ENCODE peak calls at places on chromosome X, in five cellular contexts. Y, P, F, J and U are unnamed samples.

GRCh38 chrX:10833299-10834169 is 213.1 kb upstream of the MID1 start:
- DNase-seq in Y (peak; percentile 9), P (peak; percentile 14), F (peak; percentile 51), J (peak; percentile 10), U (no peak)

GRCh38 chrX:37867509-37868153 is 20.3 kb upstream of the DYNLT3 start:
- DNase-seq in Y (no peak), P (no peak), F (no peak), J (no peak), U (no peak)

GRCh38 chrX:13081385-13082285 is 37.2 kb upstream of the FAM9C start:
- DNase-seq in Y (no peak), P (no peak), F (no peak), J (no peak), U (peak; percentile 54)

GRCh38 chrX:133697656-133698055 is 282.4 kb upstream of the GPC4 start:
- DNase-seq in Y (no peak), P (no peak), F (no peak), J (no peak), U (no peak)

GRCh38 chrX:29665532-29665931 is 549.8 kb upstream of the MAGEB2 start:
- DNase-seq in Y (no peak), P (no peak), F (no peak), J (no peak), U (no peak)

GRCh38 chrX:138859421-138859820 is 147.9 kb upstream of the FGF13 start:
- DNase-seq in Y (no peak), P (no peak), F (no peak), J (no peak), U (no peak)

GRCh38 chrX:133653363-133653762 is 238.1 kb upstream of the GPC4 start:
- DNase-seq in Y (no peak), P (no peak), F (no peak), J (no peak), U (no peak)

GRCh38 chrX:20361890-20362262 is 95.2 kb upstream of the RPS6KA3 start:
- DNase-seq in Y (peak; percentile 91), P (no peak), F (no peak), J (peak; percentile 72), U (peak; percentile 75)

GRCh38 chrX:99522450-99522849 is 887.6 kb downstream of the PCDH19 start:
- DNase-seq in Y (no peak), P (no peak), F (no peak), J (no peak), U (no peak)

GRCh38 chrX:101260435-101260834 is 30.7 kb downstream of the TAF7L start:
- DNase-seq in Y (peak; percentile 15), P (peak; percentile 46), F (no peak), J (peak; percentile 9), U (no peak)

GRCh38 chrX:132199941-132200340 is 19.3 kb downstream of the RAP2C start:
- DNase-seq in Y (no peak), P (no peak), F (no peak), J (no peak), U (no peak)

GRCh38 chrX:65635371-65635770 is 32.1 kb upstream of the MSN start:
- DNase-seq in Y (no peak), P (no peak), F (no peak), J (no peak), U (no peak)

DNA sequence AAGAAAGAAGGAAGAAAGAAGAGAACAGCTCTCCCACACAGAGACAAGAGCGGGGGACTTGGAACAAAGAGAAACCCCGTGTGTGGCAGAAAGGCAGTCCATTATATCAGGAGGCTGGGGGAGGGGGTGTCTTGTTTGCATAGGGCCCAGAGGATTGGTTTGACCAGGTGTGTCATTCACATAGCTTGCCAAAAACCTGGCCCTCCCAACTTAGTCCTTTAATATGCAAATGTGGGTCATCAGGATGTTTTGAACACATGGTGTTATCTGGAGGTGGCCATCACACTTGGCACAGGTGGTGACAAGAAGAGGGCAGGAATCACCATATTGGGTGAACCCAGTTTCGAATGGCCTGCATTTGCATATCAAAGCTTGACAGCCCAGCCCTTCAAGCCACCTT is 111.7 kb downstream of the LINC00632 start:
- DNase-seq in Y (no peak), P (no peak), F (peak; percentile 42), J (no peak), U (no peak)
- TF ChIP-seq MAFK in Y (no peak), P (no peak), F (no peak), J (no peak), U (no peak)

GRCh38 chrX:30895331-30895730 is 6.3 kb upstream of the TAB3 start:
- DNase-seq in Y (no peak), P (no peak), F (no peak), J (peak; percentile 35), U (no peak)
- TF ChIP-seq MAFK in Y (no peak), P (no peak), F (no peak), J (no peak), U (no peak)

DNA sequence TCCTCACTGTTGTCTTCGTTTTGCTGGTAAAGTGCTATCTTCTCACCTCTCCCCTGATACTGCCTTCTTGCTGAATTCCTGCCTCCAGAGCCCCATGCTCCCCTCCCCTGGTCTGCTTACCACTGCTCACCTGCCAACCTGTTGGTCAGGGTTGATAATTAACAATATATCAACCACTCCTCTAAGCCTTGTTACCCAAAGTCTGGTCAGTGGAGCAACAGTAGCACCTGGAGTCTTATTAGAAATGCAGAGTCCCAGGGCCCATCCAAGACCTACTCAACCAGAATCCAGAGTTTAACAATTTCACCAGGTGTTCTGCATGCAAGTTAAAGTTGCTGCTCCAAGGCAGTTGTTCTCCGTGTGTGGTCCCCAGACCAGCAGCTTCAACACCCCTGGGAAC is 55.0 kb downstream of the EFNB1 start:
- DNase-seq in Y (no peak), P (no peak), F (no peak), J (no peak), U (no peak)
- TF ChIP-seq MAFK in Y (no peak), P (no peak), F (no peak), J (no peak), U (no peak)

DNA sequence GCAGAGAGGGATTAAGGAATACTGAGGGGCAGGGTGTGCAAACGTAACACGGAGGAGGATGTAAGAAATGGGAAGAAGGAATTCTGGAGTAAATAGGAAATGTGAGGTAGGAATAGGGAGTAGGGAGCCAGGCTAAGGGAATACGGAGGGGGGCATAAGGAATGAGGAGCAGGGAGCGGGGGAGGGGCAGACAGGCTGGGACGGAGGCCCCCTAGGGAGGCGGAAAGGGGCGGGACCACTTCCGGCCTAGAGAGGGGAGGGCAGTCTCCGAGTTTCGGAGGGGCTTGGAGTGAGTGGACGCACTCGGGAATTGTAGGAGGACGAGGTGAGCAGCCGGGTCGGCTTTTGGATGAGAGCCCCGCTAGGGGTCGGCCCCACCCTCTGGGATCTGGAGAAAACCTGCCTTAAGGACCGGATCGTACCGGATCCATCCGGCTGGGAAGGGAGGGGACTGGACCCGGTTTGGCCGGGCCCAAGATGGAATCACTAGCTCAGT is 612 bp downstream of the MAGED2 start:
- DNase-seq in Y (peak; percentile 32), P (peak; percentile 52), F (peak; percentile 80), J (peak; percentile 2), U (no peak)
- TF ChIP-seq MAFK in Y (no peak), P (no peak), F (no peak), J (no peak), U (no peak)

GRCh38 chrX:129427267-129427666 is 96.0 kb downstream of the SMARCA1 start:
- DNase-seq in Y (no peak), P (no peak), F (no peak), J (no peak), U (no peak)
- TF ChIP-seq MAFK in Y (no peak), P (no peak), F (no peak), J (no peak), U (no peak)

DNA sequence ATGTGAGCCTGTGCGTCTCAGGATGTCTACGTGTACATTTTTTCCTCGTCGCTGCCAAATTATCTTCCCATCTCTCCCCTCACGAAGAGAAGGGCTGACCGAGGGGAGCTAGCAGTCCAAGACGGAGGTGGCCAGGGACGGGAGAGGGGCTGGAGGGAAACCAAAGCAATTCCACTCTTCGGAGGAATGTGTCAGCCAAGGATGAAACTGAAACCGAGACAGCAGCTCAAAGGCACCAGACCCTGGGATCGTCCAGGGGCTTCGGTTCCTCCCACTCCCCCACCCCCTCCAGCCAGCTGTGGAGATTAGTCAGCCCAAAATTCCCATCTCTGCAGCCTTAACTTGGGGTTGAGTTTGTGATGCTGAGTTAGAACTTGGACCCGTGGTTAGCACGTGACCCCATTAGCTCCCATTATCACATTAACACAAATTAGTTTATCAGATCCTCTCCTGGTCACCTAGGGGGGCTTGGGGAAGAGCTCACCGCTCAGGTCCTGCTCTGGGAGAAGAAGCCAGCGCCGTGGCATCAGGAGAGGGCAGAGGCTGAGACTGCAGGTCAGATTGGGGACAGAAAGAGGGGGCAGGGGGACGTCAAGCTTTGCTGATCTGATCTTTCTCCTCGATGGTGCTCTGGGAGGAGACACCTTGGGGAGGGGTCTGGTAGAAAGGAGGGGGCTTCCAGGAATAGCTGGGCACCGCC is 8.8 kb upstream of the ELF4 start:
- DNase-seq in Y (no peak), P (no peak), F (no peak), J (no peak), U (peak; percentile 72)
- TF ChIP-seq MAFK in Y (no peak), P (no peak), F (no peak), J (no peak), U (no peak)

DNA sequence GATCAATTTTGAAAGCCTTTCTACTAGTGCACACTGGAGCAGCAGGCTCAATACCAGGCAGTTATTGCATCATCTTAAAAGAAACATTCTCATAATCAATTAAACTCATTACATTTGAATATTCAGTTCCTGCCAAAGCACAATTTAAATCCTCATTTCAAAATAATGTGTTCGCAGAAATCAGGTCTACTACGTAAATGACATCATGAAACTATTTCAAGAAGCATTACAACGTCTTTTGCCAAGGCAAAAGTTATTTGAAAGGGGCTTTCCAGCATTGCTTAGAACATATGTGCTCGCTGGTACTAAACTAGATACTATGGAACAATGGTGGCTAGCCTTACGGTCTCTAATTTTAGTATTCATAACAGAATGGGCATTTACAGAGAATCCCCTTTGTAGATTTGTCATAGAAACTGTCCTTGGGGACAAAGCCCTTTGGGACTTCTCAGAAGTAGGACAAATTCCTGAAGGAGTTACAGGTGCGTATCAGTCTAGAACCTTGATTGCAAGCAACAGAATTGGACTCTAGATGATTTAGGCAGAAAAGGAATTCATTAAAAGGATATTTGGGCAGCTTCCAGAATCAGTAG is 27.6 kb upstream of the HUWE1 start:
- DNase-seq in Y (no peak), P (no peak), F (no peak), J (no peak), U (peak; percentile 4)
- TF ChIP-seq MAFK in Y (no peak), P (no peak), F (no peak), J (no peak), U (no peak)

GRCh38 chrX:145729635-145730034 is 88.0 kb upstream of the SLITRK2 start:
- DNase-seq in Y (no peak), P (no peak), F (no peak), J (no peak), U (no peak)
- TF ChIP-seq MAFK in Y (no peak), P (no peak), F (no peak), J (no peak), U (no peak)